ENCODE peak calls at places on chromosomes 12 and 14, in five cellular contexts. One of them, this sample, is unnamed.

GRCh38 chr14:91890291-91890749 is 23.0 kb upstream of the TC2N start:
- DNase-seq in ovary: no peak
- DNase-seq in A549: no peak
- DNase-seq in H9: no peak
- DNase-seq in lung: no peak
- DNase-seq in this sample: no peak

GRCh38 chr12:82682326-82682725 is 4.4 kb upstream of the TMTC2 start:
- DNase-seq in ovary: no peak
- DNase-seq in A549: peak
- DNase-seq in H9: no peak
- DNase-seq in lung: no peak
- DNase-seq in this sample: no peak

GRCh38 chr12:55780695-55781094 is 36.8 kb downstream of the SARNP start:
- DNase-seq in ovary: no peak
- DNase-seq in A549: no peak
- DNase-seq in H9: no peak
- DNase-seq in lung: no peak
- DNase-seq in this sample: no peak

GRCh38 chr14:106877527-106877926 is 1351.1 kb downstream of the TMEM121 start:
- DNase-seq in ovary: no peak
- DNase-seq in A549: no peak
- DNase-seq in H9: no peak
- DNase-seq in lung: no peak
- DNase-seq in this sample: no peak

GRCh38 chr14:74599201-74599809 is 12.7 kb downstream of the LTBP2 start:
- DNase-seq in ovary: peak
- DNase-seq in A549: no peak
- DNase-seq in H9: no peak
- DNase-seq in lung: no peak
- DNase-seq in this sample: no peak

GRCh38 chr14:90814806-90815566 is 1.2 kb downstream of the TTC7B start:
- DNase-seq in ovary: no peak
- DNase-seq in A549: no peak
- DNase-seq in H9: no peak
- DNase-seq in lung: no peak
- DNase-seq in this sample: no peak

GRCh38 chr12:83389237-83389996 is 702.7 kb downstream of the TMTC2 start:
- DNase-seq in ovary: no peak
- DNase-seq in A549: peak
- DNase-seq in H9: peak
- DNase-seq in lung: no peak
- DNase-seq in this sample: no peak

GRCh38 chr14:50364792-50365191 is 31.9 kb downstream of the CDKL1 start:
- DNase-seq in ovary: no peak
- DNase-seq in A549: no peak
- DNase-seq in H9: no peak
- DNase-seq in lung: no peak
- DNase-seq in this sample: no peak

GRCh38 chr12:27083861-27084271 is 1.5 kb upstream of the C12orf71 start:
- DNase-seq in ovary: no peak
- DNase-seq in A549: no peak
- DNase-seq in H9: no peak
- DNase-seq in lung: no peak
- DNase-seq in this sample: no peak

GRCh38 chr14:97137705-97138104 is 340.5 kb downstream of the VRK1 start:
- DNase-seq in ovary: no peak
- DNase-seq in A549: no peak
- DNase-seq in H9: no peak
- DNase-seq in lung: no peak
- DNase-seq in this sample: no peak

GRCh38 chr14:65628664-65629063 is 216.1 kb downstream of the FUT8 start:
- DNase-seq in ovary: no peak
- DNase-seq in A549: no peak
- DNase-seq in H9: no peak
- DNase-seq in lung: no peak
- DNase-seq in this sample: no peak

GRCh38 chr12:108234155-108234554 is 105.0 kb downstream of the CMKLR1 start:
- DNase-seq in ovary: no peak
- DNase-seq in A549: no peak
- DNase-seq in H9: no peak
- DNase-seq in lung: no peak
- DNase-seq in this sample: no peak
- H3K27ac ChIP-seq in ovary: no peak
- H3K27ac ChIP-seq in A549: no peak
- H3K27ac ChIP-seq in H9: no peak
- H3K27ac ChIP-seq in lung: no peak
- H3K27ac ChIP-seq in this sample: no peak

GRCh38 chr12:80268924-80269749 is 169.8 kb downstream of the OTOGL start:
- DNase-seq in ovary: no peak
- DNase-seq in A549: peak
- DNase-seq in H9: no peak
- DNase-seq in lung: no peak
- DNase-seq in this sample: no peak
- H3K27ac ChIP-seq in ovary: no peak
- H3K27ac ChIP-seq in A549: no peak
- H3K27ac ChIP-seq in H9: no peak
- H3K27ac ChIP-seq in lung: no peak
- H3K27ac ChIP-seq in this sample: no peak

GRCh38 chr14:31439554-31439953 is 17.8 kb downstream of the DTD2 start:
- DNase-seq in ovary: no peak
- DNase-seq in A549: no peak
- DNase-seq in H9: no peak
- DNase-seq in lung: no peak
- DNase-seq in this sample: no peak

GRCh38 chr14:31445703-31446102 is 11.6 kb downstream of the DTD2 start:
- DNase-seq in ovary: no peak
- DNase-seq in A549: no peak
- DNase-seq in H9: no peak
- DNase-seq in lung: no peak
- DNase-seq in this sample: no peak

GRCh38 chr14:31440280-31440679 is 17.0 kb downstream of the DTD2 start:
- DNase-seq in ovary: no peak
- DNase-seq in A549: no peak
- DNase-seq in H9: no peak
- DNase-seq in lung: no peak
- DNase-seq in this sample: no peak

GRCh38 chr14:31442284-31442683 is 15.0 kb downstream of the DTD2 start:
- DNase-seq in ovary: no peak
- DNase-seq in A549: no peak
- DNase-seq in H9: no peak
- DNase-seq in lung: no peak
- DNase-seq in this sample: no peak

GRCh38 chr14:31441273-31442110 is 15.8 kb downstream of the DTD2 start:
- DNase-seq in ovary: no peak
- DNase-seq in A549: peak
- DNase-seq in H9: no peak
- DNase-seq in lung: no peak
- DNase-seq in this sample: no peak
- H3K27ac ChIP-seq in ovary: no peak
- H3K27ac ChIP-seq in A549: peak
- H3K27ac ChIP-seq in H9: no peak
- H3K27ac ChIP-seq in lung: no peak
- H3K27ac ChIP-seq in this sample: no peak

GRCh38 chr12:100141998-100142850 is 450 bp downstream of the BLTP3B start:
- DNase-seq in ovary: peak
- DNase-seq in A549: peak
- DNase-seq in H9: peak
- DNase-seq in lung: peak
- DNase-seq in this sample: peak
- H3K27ac ChIP-seq in ovary: peak
- H3K27ac ChIP-seq in A549: peak
- H3K27ac ChIP-seq in H9: no peak
- H3K27ac ChIP-seq in lung: peak
- H3K27ac ChIP-seq in this sample: peak

GRCh38 chr14:102157346-102157745 is 17.6 kb downstream of the WDR20 start:
- DNase-seq in ovary: no peak
- DNase-seq in A549: no peak
- DNase-seq in H9: no peak
- DNase-seq in lung: no peak
- DNase-seq in this sample: no peak
- H3K27ac ChIP-seq in ovary: no peak
- H3K27ac ChIP-seq in A549: no peak
- H3K27ac ChIP-seq in H9: no peak
- H3K27ac ChIP-seq in lung: no peak
- H3K27ac ChIP-seq in this sample: no peak

GRCh38 chr12:71216725-71217579 is 59.2 kb upstream of the TSPAN8 start:
- DNase-seq in ovary: no peak
- DNase-seq in A549: peak
- DNase-seq in H9: peak
- DNase-seq in lung: no peak
- DNase-seq in this sample: no peak
- H3K27ac ChIP-seq in ovary: no peak
- H3K27ac ChIP-seq in A549: no peak
- H3K27ac ChIP-seq in H9: no peak
- H3K27ac ChIP-seq in lung: no peak
- H3K27ac ChIP-seq in this sample: no peak

GRCh38 chr12:92973614-92974013 is 44.5 kb upstream of the EEA1 start:
- DNase-seq in ovary: no peak
- DNase-seq in A549: peak
- DNase-seq in H9: no peak
- DNase-seq in lung: no peak
- DNase-seq in this sample: no peak
- H3K27ac ChIP-seq in ovary: no peak
- H3K27ac ChIP-seq in A549: peak
- H3K27ac ChIP-seq in H9: no peak
- H3K27ac ChIP-seq in lung: no peak
- H3K27ac ChIP-seq in this sample: no peak

GRCh38 chr12:30973171-30973570 is 46.6 kb downstream of the TSPAN11 start:
- DNase-seq in ovary: no peak
- DNase-seq in A549: no peak
- DNase-seq in H9: no peak
- DNase-seq in lung: no peak
- DNase-seq in this sample: no peak
- H3K27ac ChIP-seq in ovary: no peak
- H3K27ac ChIP-seq in A549: no peak
- H3K27ac ChIP-seq in H9: no peak
- H3K27ac ChIP-seq in lung: no peak
- H3K27ac ChIP-seq in this sample: no peak

This sample was measured in CD4-positive, alpha-beta T cell.